ENCODE peak calls at places on chromosomes 13 and 19, in five cellular contexts. One of them, this sample, is unnamed. For H3K4me1 and H3K27me3, the result is how much of the 10 kb centered on the place peaks cover.

GRCh38 chr19:20165971-20166592 is 932 bp upstream of the ZNF486 start:
- ATAC-seq in pancreas: peak
- ATAC-seq in HepG2: no peak
- ATAC-seq in right cardiac atrium: no peak
- ATAC-seq in aorta: no peak
- ATAC-seq in this sample: no peak

GRCh38 chr19:35063940-35064818 is 22.7 kb downstream of the HPN start:
- ATAC-seq in right cardiac atrium: no peak
- ATAC-seq in HepG2: no peak
- ATAC-seq in aorta: no peak
- ATAC-seq in pancreas: peak
- ATAC-seq in this sample: no peak

GRCh38 chr13:41426047-41426446 is 31.3 kb upstream of the RGCC start:
- ATAC-seq in HepG2: no peak
- ATAC-seq in pancreas: no peak
- ATAC-seq in right cardiac atrium: no peak
- ATAC-seq in aorta: no peak
- ATAC-seq in this sample: no peak

GRCh38 chr19:17021793-17022590 is 4.6 kb downstream of the CPAMD8 start:
- ATAC-seq in right cardiac atrium: peak
- ATAC-seq in HepG2: peak
- ATAC-seq in aorta: no peak
- ATAC-seq in pancreas: no peak
- ATAC-seq in this sample: no peak

GRCh38 chr19:10533656-10534386 is 9.9 kb upstream of the ATG4D start:
- ATAC-seq in pancreas: no peak
- ATAC-seq in HepG2: no peak
- ATAC-seq in right cardiac atrium: peak
- ATAC-seq in aorta: peak
- ATAC-seq in this sample: peak

GRCh38 chr13:39025433-39025839 is 12.5 kb downstream of the PROSER1 start:
- ATAC-seq in aorta: no peak
- ATAC-seq in right cardiac atrium: no peak
- ATAC-seq in HepG2: no peak
- ATAC-seq in pancreas: no peak
- ATAC-seq in this sample: no peak

GRCh38 chr13:99417151-99417820 is 84.0 kb upstream of the TM9SF2 start:
- ATAC-seq in HepG2: no peak
- ATAC-seq in aorta: no peak
- ATAC-seq in pancreas: no peak
- ATAC-seq in right cardiac atrium: no peak
- ATAC-seq in this sample: no peak

GRCh38 chr13:85828094-85828684 is 29.0 kb upstream of the SLITRK6 start:
- ATAC-seq in pancreas: peak
- ATAC-seq in aorta: no peak
- ATAC-seq in right cardiac atrium: no peak
- ATAC-seq in HepG2: no peak
- ATAC-seq in this sample: no peak

GRCh38 chr19:3119782-3120380 is 16.0 kb upstream of the GNA15 start:
- ATAC-seq in pancreas: no peak
- ATAC-seq in HepG2: no peak
- ATAC-seq in right cardiac atrium: peak
- ATAC-seq in aorta: no peak
- ATAC-seq in this sample: no peak

GRCh38 chr13:49443689-49444516 is at the start of the genes CAB39L and SETDB2:
- ATAC-seq in HepG2: peak
- ATAC-seq in aorta: peak
- ATAC-seq in right cardiac atrium: peak
- ATAC-seq in pancreas: peak
- ATAC-seq in this sample: peak

GRCh38 chr19:45969676-45970075 is 4.0 kb downstream of the NOVA2 start:
- ATAC-seq in aorta: no peak
- ATAC-seq in pancreas: no peak
- ATAC-seq in HepG2: no peak
- ATAC-seq in right cardiac atrium: no peak
- ATAC-seq in this sample: no peak

GRCh38 chr13:80012281-80012680 is 328.6 kb downstream of the SPRY2 start:
- ATAC-seq in right cardiac atrium: peak
- ATAC-seq in HepG2: no peak
- ATAC-seq in pancreas: no peak
- ATAC-seq in aorta: no peak
- ATAC-seq in this sample: no peak

GRCh38 chr19:49552749-49553148 is 24.9 kb downstream of the RCN3 start:
- ATAC-seq in HepG2: no peak
- ATAC-seq in aorta: no peak
- ATAC-seq in pancreas: no peak
- ATAC-seq in right cardiac atrium: no peak
- ATAC-seq in this sample: no peak

GRCh38 chr13:95707035-95707434 is 30.1 kb downstream of the DNAJC3 start:
- ATAC-seq in right cardiac atrium: peak
- ATAC-seq in pancreas: no peak
- ATAC-seq in aorta: no peak
- ATAC-seq in HepG2: no peak
- ATAC-seq in this sample: no peak

GRCh38 chr19:56112313-56112709 is 8.8 kb downstream of the ZNF787 start:
- ATAC-seq in right cardiac atrium: no peak
- ATAC-seq in HepG2: no peak
- ATAC-seq in pancreas: no peak
- ATAC-seq in aorta: no peak
- ATAC-seq in this sample: no peak
- H3K4me1 ChIP-seq in right cardiac atrium: under half
- H3K4me1 ChIP-seq in HepG2: half or more
- H3K4me1 ChIP-seq in pancreas: half or more
- H3K4me1 ChIP-seq in aorta: under half
- H3K4me1 ChIP-seq in this sample: under half

GRCh38 chr19:41933131-41933458 is 4.8 kb upstream of the ERFL start:
- ATAC-seq in pancreas: no peak
- ATAC-seq in right cardiac atrium: no peak
- ATAC-seq in HepG2: no peak
- ATAC-seq in aorta: no peak
- ATAC-seq in this sample: no peak
- H3K27me3 ChIP-seq in pancreas: under half
- H3K27me3 ChIP-seq in right cardiac atrium: under half
- H3K27me3 ChIP-seq in HepG2: under half
- H3K27me3 ChIP-seq in aorta: under half
- H3K27me3 ChIP-seq in this sample: half or more

GRCh38 chr13:113990321-113990837 is 16.5 kb upstream of the C13orf46 start:
- ATAC-seq in HepG2: no peak
- ATAC-seq in aorta: peak
- ATAC-seq in pancreas: no peak
- ATAC-seq in right cardiac atrium: no peak
- ATAC-seq in this sample: no peak

GRCh38 chr13:113995051-113995601 is 21.2 kb upstream of the C13orf46 start:
- ATAC-seq in aorta: no peak
- ATAC-seq in pancreas: no peak
- ATAC-seq in right cardiac atrium: no peak
- ATAC-seq in HepG2: no peak
- ATAC-seq in this sample: peak

GRCh38 chr13:113991676-113992179 is 17.9 kb upstream of the C13orf46 start:
- ATAC-seq in aorta: no peak
- ATAC-seq in right cardiac atrium: no peak
- ATAC-seq in pancreas: no peak
- ATAC-seq in HepG2: no peak
- ATAC-seq in this sample: no peak

GRCh38 chr13:113991191-113991669 is 17.4 kb upstream of the C13orf46 start:
- ATAC-seq in HepG2: no peak
- ATAC-seq in pancreas: peak
- ATAC-seq in right cardiac atrium: no peak
- ATAC-seq in aorta: no peak
- ATAC-seq in this sample: no peak

DNA sequence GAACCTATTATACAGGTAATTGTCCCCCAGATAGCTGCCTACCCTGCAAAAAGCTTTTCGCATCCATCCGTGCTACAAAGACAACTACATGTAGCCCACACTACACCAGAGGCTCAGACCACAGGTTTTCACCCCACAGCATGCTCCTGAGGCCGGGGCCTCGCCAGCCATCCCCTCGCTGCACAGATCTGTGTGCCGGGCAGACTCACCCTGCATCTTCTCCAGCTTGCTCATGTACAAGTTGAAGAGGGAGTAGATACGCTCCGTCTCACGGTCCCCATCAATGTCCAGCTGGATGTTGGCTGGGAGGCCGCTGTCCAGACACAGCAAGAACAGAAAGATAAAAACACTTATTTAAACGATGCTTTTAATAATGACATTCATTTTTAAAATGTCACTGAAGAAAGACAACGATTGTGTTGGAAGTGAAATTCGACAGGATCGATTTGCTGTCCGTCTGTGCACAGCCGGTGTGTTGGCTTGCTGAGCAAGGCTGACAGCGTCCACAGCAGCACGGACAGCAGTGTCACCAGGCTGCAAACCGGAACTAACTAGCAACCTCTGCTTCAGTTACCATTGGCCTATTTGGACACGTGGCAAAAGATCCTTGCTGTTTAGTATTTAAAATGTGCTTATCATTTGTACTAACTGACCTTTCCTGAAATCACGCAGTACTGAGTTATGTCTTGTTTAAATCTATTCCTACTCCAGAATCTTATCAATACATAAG is 18.6 kb upstream of the C13orf46 start:
- ATAC-seq in HepG2: peak
- ATAC-seq in aorta: no peak
- ATAC-seq in pancreas: peak
- ATAC-seq in right cardiac atrium: peak
- ATAC-seq in this sample: no peak
- H3K4me3 ChIP-seq in HepG2: no peak
- H3K4me3 ChIP-seq in aorta: no peak
- H3K4me3 ChIP-seq in pancreas: no peak
- H3K4me3 ChIP-seq in right cardiac atrium: no peak
- H3K4me3 ChIP-seq in this sample: no peak

GRCh38 chr19:30898353-30899103 is 450.7 kb downstream of the TSHZ3 start:
- ATAC-seq in HepG2: no peak
- ATAC-seq in right cardiac atrium: no peak
- ATAC-seq in pancreas: no peak
- ATAC-seq in aorta: no peak
- ATAC-seq in this sample: no peak

GRCh38 chr19:30895946-30896345 is 453.3 kb downstream of the TSHZ3 start:
- ATAC-seq in HepG2: no peak
- ATAC-seq in aorta: no peak
- ATAC-seq in pancreas: no peak
- ATAC-seq in right cardiac atrium: no peak
- ATAC-seq in this sample: no peak

GRCh38 chr19:30896551-30896950 is 452.7 kb downstream of the TSHZ3 start:
- ATAC-seq in aorta: no peak
- ATAC-seq in right cardiac atrium: no peak
- ATAC-seq in HepG2: no peak
- ATAC-seq in pancreas: no peak
- ATAC-seq in this sample: no peak

GRCh38 chr19:30897553-30897952 is 451.7 kb downstream of the TSHZ3 start:
- ATAC-seq in right cardiac atrium: no peak
- ATAC-seq in aorta: no peak
- ATAC-seq in HepG2: no peak
- ATAC-seq in pancreas: no peak
- ATAC-seq in this sample: no peak

GRCh38 chr19:30897034-30897433 is 452.2 kb downstream of the TSHZ3 start:
- ATAC-seq in aorta: no peak
- ATAC-seq in HepG2: no peak
- ATAC-seq in right cardiac atrium: no peak
- ATAC-seq in pancreas: no peak
- ATAC-seq in this sample: no peak
- H3K4me1 ChIP-seq in aorta: under half
- H3K4me1 ChIP-seq in HepG2: under half
- H3K4me1 ChIP-seq in right cardiac atrium: under half
- H3K4me1 ChIP-seq in pancreas: under half
- H3K4me1 ChIP-seq in this sample: under half